ENCODE peak calls at places on chromosomes 2 and 18, in five cellular contexts. D is HFFc6, N is BE2C, A is HepG2, Y is RWPE1. S is an unnamed sample.
A peak's percentile ranks its signal among the peaks of the same experiment; 100 is the strongest.

GRCh38 chr18:59139615-59140286 is at the start of gene SEC11C:
- DNase-seq in D (peak; percentile 94), N (peak; percentile 92), A (peak; percentile 95), Y (peak; percentile 89), S (peak; percentile 92)

GRCh38 chr2:134501476-134502089 is 217.2 kb downstream of the TMEM163 start:
- DNase-seq in D (no peak), N (no peak), A (no peak), Y (no peak), S (no peak)

GRCh38 chr18:59605633-59606192 is 91.5 kb downstream of the CCBE1 start:
- DNase-seq in D (peak; percentile 81), N (no peak), A (no peak), Y (no peak), S (no peak)

GRCh38 chr18:7603259-7604000 is 36.3 kb downstream of the PTPRM start:
- DNase-seq in D (no peak), N (no peak), A (no peak), Y (no peak), S (no peak)

GRCh38 chr2:45862843-45863242 is 211.4 kb downstream of the PRKCE start:
- DNase-seq in D (no peak), N (no peak), A (no peak), Y (no peak), S (no peak)

GRCh38 chr2:113160962-113161361 is 12.8 kb upstream of the PSD4 start:
- DNase-seq in D (no peak), N (no peak), A (no peak), Y (no peak), S (no peak)

GRCh38 chr2:160977376-160977775 is 182.9 kb upstream of the TANK start:
- DNase-seq in D (no peak), N (no peak), A (no peak), Y (no peak), S (no peak)

GRCh38 chr2:133431289-133431688 is 137.0 kb downstream of the NCKAP5 start:
- DNase-seq in D (no peak), N (no peak), A (no peak), Y (peak; percentile 8), S (no peak)

GRCh38 chr2:196239622-196240587 is 68.5 kb upstream of the STK17B start:
- DNase-seq in D (peak; percentile 68), N (no peak), A (no peak), Y (peak; percentile 59), S (peak; percentile 57)

GRCh38 chr2:230774348-230774951 is 61.8 kb downstream of the CAB39 start:
- DNase-seq in D (peak; percentile 86), N (no peak), A (no peak), Y (peak; percentile 71), S (no peak)

GRCh38 chr2:241762933-241763369 is 13.7 kb upstream of the GAL3ST2 start:
- DNase-seq in D (no peak), N (peak; percentile 15), A (no peak), Y (no peak), S (no peak)

GRCh38 chr2:159684796-159685195 is 27.5 kb upstream of the MARCHF7 start:
- DNase-seq in D (peak; percentile 36), N (no peak), A (no peak), Y (peak; percentile 73), S (no peak)

GRCh38 chr2:122180972-122181371 is 425.5 kb downstream of the TSN start:
- DNase-seq in D (no peak), N (no peak), A (no peak), Y (no peak), S (no peak)

GRCh38 chr2:165474621-165475269 is 5.2 kb downstream of the CSRNP3 start:
- DNase-seq in D (no peak), N (no peak), A (no peak), Y (no peak), S (no peak)

DNA sequence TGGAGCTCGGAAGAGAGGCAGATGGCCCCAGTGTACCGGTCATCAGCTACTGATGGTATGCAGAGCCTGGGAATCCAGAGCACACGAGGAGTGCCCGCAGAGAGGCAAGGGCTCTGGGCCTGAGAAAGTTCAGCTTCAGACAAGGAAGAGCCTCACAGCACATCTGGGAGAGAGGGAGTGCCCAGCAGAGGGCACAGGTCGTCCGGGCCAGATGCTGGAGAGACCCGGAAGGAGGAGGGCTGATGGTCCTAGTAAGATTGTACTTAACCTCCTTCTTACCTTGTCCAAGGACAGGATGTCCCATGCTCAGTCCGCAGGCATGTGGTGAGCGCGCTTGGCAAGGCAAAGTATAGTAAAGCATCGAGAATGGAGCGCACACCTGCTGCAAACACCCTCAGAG is 24.4 kb upstream of the CHMP1B start:
- DNase-seq in D (no peak), N (no peak), A (peak; percentile 34), Y (no peak), S (no peak)
- TF ChIP-seq CTCF in D (no peak), N (no peak), A (peak; percentile 82), Y (no peak), S (no peak)

DNA sequence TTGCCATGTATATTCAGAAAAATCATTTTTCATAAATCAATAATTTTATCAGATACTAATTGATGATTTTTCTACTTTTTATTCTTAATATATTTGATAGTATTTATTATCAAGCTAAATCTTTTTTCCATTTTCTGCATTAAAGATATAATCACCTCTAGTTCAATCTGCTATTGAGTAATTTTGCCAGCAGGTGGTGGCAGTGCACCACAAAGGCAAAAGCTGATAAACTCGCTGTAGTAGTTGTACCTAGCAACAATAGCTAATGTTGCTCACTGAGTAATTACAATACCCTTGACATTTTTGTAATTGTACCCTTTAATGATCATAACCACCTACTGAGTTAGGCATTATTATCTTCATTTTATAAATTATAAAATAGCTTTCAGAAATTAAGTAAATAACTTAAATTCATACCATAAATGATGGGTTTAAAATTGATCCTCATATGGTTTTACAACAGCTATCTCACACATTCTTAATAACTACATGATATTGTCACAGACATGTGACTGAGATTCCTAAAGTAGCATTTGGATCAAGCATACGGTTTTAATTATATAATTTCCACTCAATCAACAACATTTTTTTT is 52.0 kb upstream of the CALCRL start:
- DNase-seq in D (peak; percentile 62), N (peak; percentile 49), A (peak; percentile 66), Y (peak; percentile 42), S (peak; percentile 26)
- TF ChIP-seq CTCF in D (peak; percentile 96), N (peak; percentile 70), A (peak; percentile 81), Y (peak; percentile 81), S (peak; percentile 66)

DNA sequence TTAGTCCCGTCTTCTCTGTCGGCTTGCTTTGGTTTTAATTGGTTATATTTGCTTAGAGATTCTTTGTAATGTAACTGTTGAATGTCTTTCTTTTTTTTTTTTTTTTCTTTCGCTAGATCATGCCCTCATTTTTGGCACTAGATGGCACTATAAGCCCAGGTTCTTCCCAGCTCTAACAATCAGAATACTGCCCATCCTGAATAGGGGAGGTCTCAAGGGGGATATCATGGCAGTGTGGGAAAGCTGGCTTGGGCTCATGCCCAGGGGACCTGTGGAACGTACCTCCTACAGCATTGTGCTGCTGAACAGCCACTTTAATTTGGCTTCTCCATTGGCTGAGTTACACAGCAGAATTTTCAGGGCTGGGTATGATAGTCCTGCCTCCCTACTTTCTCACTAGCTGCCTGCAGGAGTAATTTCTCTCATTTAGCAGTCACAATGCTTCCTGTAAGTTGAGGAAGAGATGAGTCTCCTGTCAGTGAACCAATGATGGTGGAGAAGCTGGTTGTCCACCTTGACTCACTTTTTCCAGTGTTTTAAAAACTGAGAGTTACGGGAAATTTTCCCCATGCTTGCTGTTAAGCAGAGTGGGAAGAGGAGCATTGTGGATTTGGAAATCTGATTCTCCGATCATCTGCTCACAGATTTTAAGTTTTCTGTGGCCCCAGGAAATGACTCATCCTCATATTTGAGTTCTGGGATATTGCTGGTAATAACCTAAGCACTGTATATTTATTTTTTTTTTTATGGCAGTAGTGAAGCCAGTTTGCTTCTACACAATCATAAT is 47.2 kb downstream of the RAD51AP2 start:
- DNase-seq in D (no peak), N (peak; percentile 34), A (peak; percentile 71), Y (no peak), S (no peak)
- TF ChIP-seq CTCF in D (peak; percentile 48), N (peak; percentile 62), A (peak; percentile 88), Y (no peak), S (peak; percentile 43)

DNA sequence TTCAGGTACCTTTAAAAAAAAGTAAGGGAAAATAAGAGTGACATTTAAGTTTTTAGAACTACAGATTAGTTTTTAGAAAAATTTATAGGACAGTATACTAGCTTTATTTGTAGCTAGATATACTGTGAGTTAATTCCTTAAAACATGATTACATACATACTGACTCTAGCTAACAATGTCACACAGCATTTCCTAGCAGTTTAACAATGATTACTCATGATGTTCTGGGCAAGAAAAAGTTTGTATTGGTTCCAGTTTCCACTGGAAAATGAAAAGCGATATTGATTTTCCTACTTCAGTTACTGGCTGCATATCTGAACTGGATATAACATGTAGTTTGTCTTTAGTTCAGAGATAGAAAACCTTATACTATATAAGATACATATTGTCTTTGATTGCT is 19.4 kb downstream of the SLC39A6 start:
- DNase-seq in D (no peak), N (no peak), A (no peak), Y (no peak), S (no peak)
- TF ChIP-seq CTCF in D (no peak), N (no peak), A (no peak), Y (no peak), S (no peak)

GRCh38 chr2:162317058-162317742 is 1.3 kb downstream of the IFIH1 start:
- DNase-seq in D (no peak), N (no peak), A (no peak), Y (no peak), S (no peak)

GRCh38 chr2:162316590-162316989 is 1.9 kb downstream of the IFIH1 start:
- DNase-seq in D (no peak), N (no peak), A (no peak), Y (no peak), S (no peak)

GRCh38 chr2:162312853-162313252 is 5.6 kb downstream of the IFIH1 start:
- DNase-seq in D (no peak), N (no peak), A (no peak), Y (no peak), S (no peak)

GRCh38 chr2:162317910-162318279 is 589 bp downstream of the IFIH1 start:
- DNase-seq in D (peak; percentile 8), N (no peak), A (no peak), Y (peak; percentile 6), S (no peak)

DNA sequence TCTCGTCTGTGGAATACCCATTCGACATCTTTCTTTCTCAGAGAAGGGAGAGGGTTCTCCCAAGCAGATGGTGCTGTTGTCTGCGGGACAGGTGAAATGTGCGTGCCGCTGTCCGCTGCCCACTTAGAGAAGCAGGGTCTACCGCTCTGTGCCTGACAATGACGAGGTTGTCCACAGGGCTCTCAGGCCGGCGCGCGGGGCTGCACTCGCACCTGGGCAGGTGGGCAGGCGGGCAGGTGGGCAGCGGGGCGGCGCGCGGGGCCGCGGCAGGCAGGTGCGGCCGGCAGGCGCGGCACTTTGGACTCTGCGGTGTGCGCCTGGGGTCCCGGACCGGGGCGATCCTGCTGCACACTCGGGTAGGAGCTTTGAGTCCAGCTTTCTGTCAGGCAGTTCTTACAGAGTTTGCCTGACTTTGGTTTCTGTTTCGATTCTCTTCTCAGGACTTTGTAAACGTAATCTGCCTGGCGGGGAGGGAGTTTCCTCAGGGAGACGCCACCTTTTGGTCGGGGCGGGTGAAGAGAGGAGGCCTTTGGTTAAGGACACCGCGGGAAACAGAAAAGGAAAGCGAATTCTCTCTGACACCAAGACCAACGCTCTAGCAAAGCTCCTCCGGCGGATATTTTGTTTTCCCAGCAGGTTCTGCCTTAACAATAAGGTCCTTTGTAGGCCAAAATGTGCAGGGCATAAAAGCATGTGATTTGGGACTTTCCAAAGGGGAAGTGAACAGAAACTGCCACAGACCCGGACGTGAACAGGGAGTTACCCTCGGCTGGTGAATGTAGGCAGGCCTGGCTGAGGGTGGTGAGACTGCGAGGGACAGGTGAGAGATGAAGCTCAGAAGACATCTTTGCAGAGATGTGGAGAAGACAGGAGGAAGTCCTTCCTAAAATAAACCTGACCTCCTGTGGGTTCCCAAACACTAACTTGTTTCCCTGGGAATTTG is at the start of gene IFIH1:
- DNase-seq in D (peak; percentile 76), N (no peak), A (peak; percentile 91), Y (peak; percentile 89), S (peak; percentile 92)
- TF ChIP-seq CTCF in D (peak; percentile 61), N (no peak), A (peak; percentile 74), Y (peak; percentile 54), S (peak; percentile 6)

GRCh38 chr18:61503688-61504087 is 170.5 kb downstream of the CDH20 start:
- DNase-seq in D (no peak), N (no peak), A (no peak), Y (no peak), S (no peak)

GRCh38 chr18:61502472-61502871 is 169.2 kb downstream of the CDH20 start:
- DNase-seq in D (peak; percentile 62), N (peak; percentile 28), A (peak; percentile 21), Y (peak; percentile 44), S (peak; percentile 55)
- TF ChIP-seq CTCF in D (peak; percentile 88), N (peak; percentile 59), A (peak; percentile 73), Y (peak; percentile 74), S (peak; percentile 55)